ENCODE peak calls at places on chromosome 17, in nine cellular contexts. K is colonic mucosa, V is A549, I is bronchial epithelial cell, O is body of pancreas, Y is fibroblast of mammary gland, X is cardiac fibroblast, U is MM.1S, L is cardiac muscle cell. S is an unnamed sample.

GRCh38 chr17:66114609-66115008 is 77.3 kb downstream of the CEP112 start:
- DNase-seq in K (no peak), V (no peak), I (no peak), O (no peak), Y (no peak), X (no peak), U (no peak), L (no peak), S (no peak)

GRCh38 chr17:958712-959451 is 20.7 kb downstream of the NXN start:
- DNase-seq in K (no peak), V (no peak), I (no peak), O (no peak), Y (no peak), X (no peak), U (no peak), L (no peak), S (no peak)

GRCh38 chr17:75630071-75630917 is 2.9 kb upstream of the SMIM5 start:
- DNase-seq in K (no peak), V (no peak), I (no peak), O (no peak), Y (no peak), X (no peak), U (no peak), L (no peak), S (no peak)

GRCh38 chr17:1179635-1180433 is at the start of gene ABR:
- DNase-seq in K (peak), V (peak), I (no peak), O (no peak), Y (no peak), X (peak), U (no peak), L (peak), S (no peak)

GRCh38 chr17:17514993-17515920 is 19.1 kb upstream of the RASD1 start:
- DNase-seq in K (no peak), V (no peak), I (no peak), O (no peak), Y (peak), X (no peak), U (no peak), L (peak), S (peak)

GRCh38 chr17:73773702-73774101 is 129.5 kb upstream of the SDK2 start:
- DNase-seq in K (no peak), V (no peak), I (no peak), O (no peak), Y (peak), X (no peak), U (no peak), L (peak), S (peak)

GRCh38 chr17:65656390-65657250 is 95.2 kb upstream of the AXIN2 start:
- DNase-seq in K (no peak), V (no peak), I (no peak), O (no peak), Y (no peak), X (peak), U (no peak), L (peak), S (peak)

GRCh38 chr17:32625971-32626370 is 139.2 kb downstream of the CDK5R1 start:
- DNase-seq in K (no peak), V (no peak), I (no peak), O (peak), Y (no peak), X (no peak), U (no peak), L (no peak), S (no peak)

GRCh38 chr17:17164156-17164555 is 42.0 kb downstream of the PLD6 start:
- DNase-seq in K (no peak), V (no peak), I (no peak), O (no peak), Y (no peak), X (no peak), U (no peak), L (no peak), S (no peak)

GRCh38 chr17:46063239-46063638 is 64.2 kb downstream of the STH start:
- DNase-seq in K (no peak), V (peak), I (peak), O (no peak), Y (peak), X (peak), U (no peak), L (peak), S (peak)

GRCh38 chr17:21263351-21263750 is 10.1 kb upstream of the NATD1 start:
- DNase-seq in K (no peak), V (no peak), I (peak), O (no peak), Y (peak), X (peak), U (no peak), L (peak), S (peak)

DNA sequence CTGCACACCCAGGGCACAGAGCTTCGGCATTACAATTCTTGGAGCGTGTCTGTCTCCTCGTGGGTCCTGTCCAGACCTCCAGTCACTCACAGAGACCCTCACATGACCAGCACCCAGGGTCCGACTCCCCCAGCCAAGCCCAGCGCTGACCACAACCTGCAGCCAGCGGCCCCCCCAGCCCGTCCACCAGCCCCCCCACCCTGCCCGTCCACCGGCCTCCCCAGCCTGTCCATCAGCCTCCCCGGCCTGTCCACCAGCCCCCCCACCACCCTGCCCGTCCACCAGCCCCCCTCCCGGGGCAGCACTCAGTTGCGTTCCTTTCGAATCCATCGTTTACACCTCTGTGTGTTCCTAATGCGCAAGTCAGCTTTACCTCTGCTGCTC is 5.8 kb downstream of the SECTM1 start:
- DNase-seq in K (no peak), V (no peak), I (no peak), O (no peak), Y (no peak), X (no peak), U (no peak), L (no peak), S (no peak)
- TF ChIP-seq CTCF in K (no peak), V (no peak), I (no peak), O (no peak), Y (no peak), X (no peak), U (no peak), L (no peak), S (no peak)

GRCh38 chr17:77422104-77422782 is 281.5 kb downstream of the SEC14L1 start:
- DNase-seq in K (no peak), V (no peak), I (peak), O (no peak), Y (no peak), X (no peak), U (no peak), L (no peak), S (no peak)

GRCh38 chr17:77419547-77420475 is 279.0 kb downstream of the SEC14L1 start:
- DNase-seq in K (no peak), V (no peak), I (no peak), O (no peak), Y (peak), X (peak), U (no peak), L (no peak), S (peak)

GRCh38 chr17:77420804-77421634 is 280.2 kb downstream of the SEC14L1 start:
- DNase-seq in K (no peak), V (peak), I (peak), O (peak), Y (peak), X (peak), U (no peak), L (peak), S (peak)

GRCh38 chr17:77420476-77420803 is 279.7 kb downstream of the SEC14L1 start:
- DNase-seq in K (no peak), V (no peak), I (no peak), O (no peak), Y (no peak), X (no peak), U (no peak), L (no peak), S (no peak)

GRCh38 chr17:77421635-77421982 is 280.8 kb downstream of the SEC14L1 start:
- DNase-seq in K (no peak), V (no peak), I (no peak), O (no peak), Y (no peak), X (no peak), U (no peak), L (no peak), S (no peak)
- H3K4me3 ChIP-seq in K (no peak), V (no peak), I (no peak), O (no peak), Y (no peak), X (no peak), U (no peak), L (no peak), S (no peak)

GRCh38 chr17:57044976-57045867 is 39.8 kb upstream of the AKAP1 start:
- DNase-seq in K (peak), V (no peak), I (no peak), O (no peak), Y (no peak), X (no peak), U (no peak), L (no peak), S (no peak)
- TF ChIP-seq CTCF in K (no peak), V (no peak), I (no peak), O (no peak), Y (no peak), X (no peak), U (no peak), L (no peak), S (no peak)

DNA sequence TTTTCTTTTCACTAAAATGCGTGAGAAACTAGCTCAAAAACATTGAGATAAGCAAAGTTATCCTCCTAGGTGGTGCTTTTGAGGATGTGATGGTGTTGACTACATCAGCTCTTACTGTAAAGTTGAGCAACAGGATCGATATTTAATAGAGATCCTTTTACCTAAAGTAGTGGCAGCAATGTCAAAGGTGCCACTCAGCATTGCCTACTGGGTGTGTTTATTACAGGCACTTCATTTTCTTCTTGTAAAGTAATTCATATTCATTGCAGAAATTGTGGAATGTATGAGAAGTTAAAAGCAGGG is 1.4 kb downstream of the PSMD3 start:
- DNase-seq in K (no peak), V (no peak), I (no peak), O (no peak), Y (no peak), X (no peak), U (no peak), L (no peak), S (no peak)
- H3K4me3 ChIP-seq in K (peak), V (peak), I (peak), O (peak), Y (peak), X (peak), U (peak), L (peak), S (peak)

GRCh38 chr17:43431741-43432523 is 33.1 kb downstream of the ARL4D start:
- DNase-seq in K (no peak), V (no peak), I (no peak), O (no peak), Y (peak), X (peak), U (no peak), L (peak), S (peak)

GRCh38 chr17:43427362-43428043 is 28.7 kb downstream of the ARL4D start:
- DNase-seq in K (no peak), V (no peak), I (no peak), O (no peak), Y (no peak), X (no peak), U (no peak), L (no peak), S (no peak)

GRCh38 chr17:43430936-43431649 is 32.3 kb downstream of the ARL4D start:
- DNase-seq in K (no peak), V (no peak), I (no peak), O (no peak), Y (no peak), X (no peak), U (no peak), L (no peak), S (no peak)

GRCh38 chr17:43423777-43424455 is 25.1 kb downstream of the ARL4D start:
- DNase-seq in K (no peak), V (no peak), I (no peak), O (no peak), Y (no peak), X (no peak), U (no peak), L (no peak), S (no peak)

GRCh38 chr17:43428524-43428923 is 29.7 kb downstream of the ARL4D start:
- DNase-seq in K (no peak), V (no peak), I (no peak), O (no peak), Y (no peak), X (no peak), U (no peak), L (no peak), S (no peak)
- TF ChIP-seq CTCF in K (no peak), V (peak), I (no peak), O (no peak), Y (peak), X (peak), U (no peak), L (peak), S (peak)

GRCh38 chr17:52938623-52939230 is 780.2 kb upstream of the CA10 start:
- DNase-seq in K (no peak), V (no peak), I (no peak), O (no peak), Y (no peak), X (no peak), U (no peak), L (no peak), S (no peak)
- H3K4me3 ChIP-seq in K (no peak), V (no peak), I (no peak), O (no peak), Y (no peak), X (no peak), U (no peak), L (no peak), S (no peak)

S was measured in foreskin fibroblast.